ENCODE peak calls at places on chromosomes 3 and 15, in five cellular contexts. M is testis; A is cardiac muscle cell; G is Kasumi-1; L is stimulated activated CD8-positive, alpha-beta memory T cell treated with anti-CD3 and anti-CD28 coated beads, Interleukin-4, amount 100 ng/mL, for 1 hour. J is an unnamed sample.

GRCh38 chr3:153749070-153749610 is 372.1 kb upstream of the ARHGEF26 start:
- DNase-seq in L (no peak), M (no peak), G (no peak), A (peak), J (no peak)

GRCh38 chr3:194270627-194271458 is 80.3 kb downstream of the CPN2 start:
- DNase-seq in G (no peak), M (peak), A (peak), L (no peak), J (peak)

GRCh38 chr3:181369637-181370036 is 342.1 kb upstream of the SOX2 start:
- DNase-seq in L (no peak), G (no peak), M (no peak), A (no peak), J (no peak)

GRCh38 chr3:45852828-45853227 is 10.9 kb upstream of the LZTFL1 start:
- DNase-seq in G (no peak), L (no peak), A (no peak), M (no peak), J (no peak)

GRCh38 chr3:72680766-72681165 is 167.5 kb downstream of the SHQ1 start:
- DNase-seq in L (no peak), A (no peak), G (no peak), M (no peak), J (no peak)

GRCh38 chr3:39850707-39851014 is 41.3 kb downstream of the MYRIP start:
- DNase-seq in G (no peak), M (no peak), A (no peak), L (no peak), J (no peak)

GRCh38 chr15:74777769-74778598 is 3.9 kb upstream of the CSK start:
- DNase-seq in A (no peak), G (no peak), L (no peak), M (no peak), J (no peak)

GRCh38 chr15:40238927-40239591 is at the start of gene PAK6:
- DNase-seq in A (peak), G (no peak), L (no peak), M (peak), J (peak)

GRCh38 chr3:114506622-114507300 is 212.9 kb downstream of the TIGIT start:
- DNase-seq in L (no peak), M (no peak), G (no peak), A (no peak), J (no peak)

GRCh38 chr3:140323561-140323960 is 354.3 kb upstream of the TRIM42 start:
- DNase-seq in L (no peak), A (no peak), M (no peak), G (no peak), J (no peak)

GRCh38 chr3:9870978-9871377 is 9.1 kb downstream of the CIDEC start:
- DNase-seq in M (no peak), L (no peak), A (peak), G (no peak), J (no peak)

GRCh38 chr3:127501177-127501576 is 89.4 kb downstream of the TPRA1 start:
- DNase-seq in L (no peak), M (no peak), A (no peak), G (no peak), J (no peak)

GRCh38 chr3:124787490-124788195 is 57.4 kb downstream of the UMPS start:
- DNase-seq in L (no peak), G (no peak), A (peak), M (peak), J (no peak)

GRCh38 chr3:23944007-23944760 is 902 bp upstream of the NR1D2 start:
- DNase-seq in M (peak), G (no peak), A (no peak), L (no peak), J (no peak)

GRCh38 chr3:172918165-172918564 is 167.6 kb downstream of the ECT2 start:
- DNase-seq in M (no peak), G (no peak), A (peak), L (no peak), J (no peak)

GRCh38 chr3:17065881-17066280 is 181.1 kb downstream of the PLCL2 start:
- DNase-seq in A (no peak), L (no peak), M (no peak), G (no peak), J (no peak)

GRCh38 chr3:5068531-5068930 is 53.6 kb upstream of the ARL8B start:
- DNase-seq in G (no peak), L (no peak), A (no peak), M (no peak), J (no peak)

GRCh38 chr3:37967252-37967881 is 23.2 kb upstream of the VILL start:
- DNase-seq in G (peak), M (peak), L (peak), A (peak), J (no peak)

GRCh38 chr3:14508966-14509795 is 31.0 kb downstream of the GRIP2 start:
- DNase-seq in G (peak), A (peak), M (peak), L (peak), J (peak)

GRCh38 chr3:108972482-108972881 is 18.8 kb upstream of the GUCA1C start:
- DNase-seq in M (no peak), L (no peak), A (no peak), G (no peak), J (no peak)

GRCh38 chr3:47746264-47746663 is 35.4 kb downstream of the SMARCC1 start:
- DNase-seq in G (no peak), M (no peak), L (no peak), A (no peak), J (no peak)

GRCh38 chr15:40409366-40409765 is 3.8 kb downstream of the IVD start:
- DNase-seq in M (no peak), L (no peak), G (no peak), A (no peak), J (no peak)

GRCh38 chr15:45114076-45114750 is at the start of the genes DUOX2 and DUOXA2:
- DNase-seq in G (no peak), L (no peak), A (no peak), M (no peak), J (no peak)

GRCh38 chr3:13684854-13685253 is 135.9 kb downstream of the FBLN2 start:
- DNase-seq in L (no peak), M (no peak), G (no peak), A (no peak), J (no peak)

GRCh38 chr15:90414408-90415028 is 26.5 kb downstream of the IQGAP1 start:
- DNase-seq in L (no peak), G (no peak), A (peak), M (no peak), J (no peak)

GRCh38 chr15:48897144-48897814 is 19.3 kb downstream of the EID1 start:
- DNase-seq in M (peak), L (no peak), A (peak), G (no peak), J (no peak)

GRCh38 chr3:131114201-131114600 is 87.5 kb downstream of the NEK11 start:
- DNase-seq in L (no peak), A (peak), G (no peak), M (no peak), J (no peak)

GRCh38 chr15:66251790-66252355 is 1.7 kb downstream of the MEGF11 start:
- DNase-seq in A (no peak), M (no peak), G (no peak), L (no peak), J (no peak)

GRCh38 chr15:96344706-96345559 is 14.4 kb downstream of the NR2F2 start:
- DNase-seq in L (no peak), G (no peak), A (no peak), M (no peak), J (no peak)

GRCh38 chr3:110680365-110680909 is 391.2 kb upstream of the NECTIN3 start:
- DNase-seq in M (no peak), G (no peak), L (no peak), A (no peak), J (no peak)

GRCh38 chr3:9970020-9970652 is 16.5 kb downstream of the EMC3 start:
- DNase-seq in M (no peak), A (peak), L (no peak), G (no peak), J (no peak)

GRCh38 chr3:72699631-72700030 is 148.6 kb downstream of the SHQ1 start:
- DNase-seq in A (peak), M (no peak), G (no peak), L (no peak), J (no peak)

GRCh38 chr3:114846252-114846651 is 300.8 kb downstream of the ZBTB20 start:
- DNase-seq in G (no peak), L (no peak), M (no peak), A (no peak), J (no peak)

GRCh38 chr3:50154476-50154839 is 666 bp upstream of the SEMA3F start:
- DNase-seq in G (peak), A (no peak), L (no peak), M (no peak), J (no peak)

GRCh38 chr15:84034831-84035753 is 200.5 kb upstream of the GOLGA6L4 start:
- DNase-seq in A (peak), G (peak), M (no peak), L (no peak), J (no peak)

GRCh38 chr3:72065872-72066641 is 281.1 kb upstream of the PROK2 start:
- DNase-seq in M (no peak), G (no peak), A (no peak), L (no peak), J (no peak)

GRCh38 chr3:129317014-129317771 is 38.5 kb downstream of the HMCES start:
- DNase-seq in G (no peak), M (no peak), L (no peak), A (no peak), J (peak)